ENCODE peak calls at places on chromosomes 3 and 15, in ten cellular contexts. One of them, this sample, is unnamed.

GRCh38 chr3:76122007-76122406 is 336.7 kb upstream of the ZNF717 start:
- DNase-seq in MV-4-11: peak; percentile 74
- DNase-seq in naive thymus-derived CD8-positive, alpha-beta T cell: no peak
- DNase-seq in adrenal gland: no peak
- DNase-seq in mesothelial cell of epicardium: no peak
- DNase-seq in NCI-H2029: no peak
- DNase-seq in midbrain: no peak
- DNase-seq in psoas muscle: no peak
- DNase-seq in Karpas-422: no peak
- DNase-seq in A673: no peak
- DNase-seq in this sample: no peak

GRCh38 chr3:177729939-177730700 is 532.8 kb upstream of the TBL1XR1 start:
- DNase-seq in NCI-H2029: no peak
- DNase-seq in MV-4-11: peak; percentile 23
- DNase-seq in mesothelial cell of epicardium: no peak
- DNase-seq in naive thymus-derived CD8-positive, alpha-beta T cell: no peak
- DNase-seq in adrenal gland: no peak
- DNase-seq in Karpas-422: no peak
- DNase-seq in midbrain: no peak
- DNase-seq in A673: peak; percentile 53
- DNase-seq in psoas muscle: peak; percentile 43
- DNase-seq in this sample: peak; percentile 31

GRCh38 chr3:51686512-51687215 is 15.6 kb downstream of the TEX264 start:
- DNase-seq in MV-4-11: peak; percentile 73
- DNase-seq in Karpas-422: no peak
- DNase-seq in adrenal gland: peak; percentile 41
- DNase-seq in naive thymus-derived CD8-positive, alpha-beta T cell: peak; percentile 74
- DNase-seq in NCI-H2029: no peak
- DNase-seq in mesothelial cell of epicardium: no peak
- DNase-seq in midbrain: no peak
- DNase-seq in psoas muscle: peak; percentile 64
- DNase-seq in A673: no peak
- DNase-seq in this sample: peak; percentile 76

GRCh38 chr3:32048487-32049174 is 57.8 kb upstream of the GPD1L start:
- DNase-seq in MV-4-11: peak; percentile 15
- DNase-seq in mesothelial cell of epicardium: no peak
- DNase-seq in A673: no peak
- DNase-seq in adrenal gland: no peak
- DNase-seq in midbrain: no peak
- DNase-seq in Karpas-422: no peak
- DNase-seq in naive thymus-derived CD8-positive, alpha-beta T cell: no peak
- DNase-seq in psoas muscle: no peak
- DNase-seq in NCI-H2029: no peak
- DNase-seq in this sample: no peak

GRCh38 chr15:93146196-93146595 is 57.2 kb upstream of the RGMA start:
- DNase-seq in midbrain: peak; percentile 38
- DNase-seq in Karpas-422: no peak
- DNase-seq in A673: no peak
- DNase-seq in psoas muscle: no peak
- DNase-seq in adrenal gland: no peak
- DNase-seq in MV-4-11: no peak
- DNase-seq in naive thymus-derived CD8-positive, alpha-beta T cell: no peak
- DNase-seq in NCI-H2029: peak; percentile 29
- DNase-seq in mesothelial cell of epicardium: no peak
- DNase-seq in this sample: no peak

GRCh38 chr3:31442755-31443154 is 90.0 kb upstream of the STT3B start:
- DNase-seq in A673: no peak
- DNase-seq in NCI-H2029: no peak
- DNase-seq in Karpas-422: no peak
- DNase-seq in adrenal gland: no peak
- DNase-seq in midbrain: no peak
- DNase-seq in naive thymus-derived CD8-positive, alpha-beta T cell: no peak
- DNase-seq in mesothelial cell of epicardium: no peak
- DNase-seq in psoas muscle: no peak
- DNase-seq in MV-4-11: peak; percentile 48
- DNase-seq in this sample: no peak

GRCh38 chr15:88699861-88700260 is 61.0 kb downstream of the ISG20 start:
- DNase-seq in mesothelial cell of epicardium: no peak
- DNase-seq in MV-4-11: no peak
- DNase-seq in Karpas-422: no peak
- DNase-seq in midbrain: no peak
- DNase-seq in NCI-H2029: no peak
- DNase-seq in A673: no peak
- DNase-seq in naive thymus-derived CD8-positive, alpha-beta T cell: no peak
- DNase-seq in adrenal gland: no peak
- DNase-seq in psoas muscle: no peak
- DNase-seq in this sample: no peak

GRCh38 chr3:57557088-57557537 is 1.0 kb downstream of the PDE12 start:
- DNase-seq in midbrain: no peak
- DNase-seq in NCI-H2029: no peak
- DNase-seq in adrenal gland: peak; percentile 38
- DNase-seq in psoas muscle: peak; percentile 23
- DNase-seq in naive thymus-derived CD8-positive, alpha-beta T cell: peak; percentile 7
- DNase-seq in Karpas-422: peak; percentile 73
- DNase-seq in MV-4-11: no peak
- DNase-seq in mesothelial cell of epicardium: no peak
- DNase-seq in A673: peak; percentile 3
- DNase-seq in this sample: no peak

This sample was measured in left cardiac atrium.